ENCODE peak calls at places on chromosomes 12 and 14, in nine cellular contexts. S, X, U, B, C, Z, V, F and G are unnamed samples.

GRCh38 chr14:104576607-104577332 is 2.8 kb upstream of the C14orf180 start:
- DNase-seq in F (peak; percentile 70), U (no peak), B (no peak), S (no peak), V (no peak), Z (no peak), C (no peak), X (peak; percentile 22), G (no peak)

GRCh38 chr12:85803231-85803630 is 33.0 kb downstream of the RASSF9 start:
- DNase-seq in S (no peak), X (peak; percentile 73), U (no peak), V (no peak), F (no peak), C (no peak), B (no peak), Z (no peak), G (no peak)

GRCh38 chr12:52081263-52081733 is 1.8 kb downstream of the SMIM41 start:
- DNase-seq in S (peak; percentile 21), B (peak; percentile 86), U (no peak), V (peak; percentile 23), F (no peak), X (no peak), Z (no peak), C (no peak), G (no peak)

GRCh38 chr12:45336331-45336730 is 120.4 kb downstream of the ANO6 start:
- DNase-seq in C (peak; percentile 96), Z (no peak), X (peak; percentile 91), U (peak; percentile 72), S (no peak), B (no peak), V (no peak), F (peak; percentile 34), G (no peak)

GRCh38 chr12:49587174-49587908 is 18.1 kb downstream of the FAM186B start:
- DNase-seq in Z (no peak), F (no peak), S (no peak), B (no peak), V (no peak), X (no peak), C (no peak), U (no peak), G (no peak)

GRCh38 chr12:133057446-133057845 is 20.1 kb downstream of the ZNF84 start:
- DNase-seq in F (no peak), V (no peak), Z (no peak), S (no peak), U (no peak), B (no peak), C (no peak), X (no peak), G (no peak)

GRCh38 chr14:37215345-37215744 is 17.6 kb downstream of the MIPOL1 start:
- DNase-seq in Z (no peak), F (no peak), C (no peak), B (no peak), S (no peak), V (no peak), X (no peak), U (no peak), G (no peak)

GRCh38 chr12:113842699-113843098 is 123.4 kb downstream of the RBM19 start:
- DNase-seq in V (no peak), U (no peak), C (no peak), B (no peak), F (no peak), S (no peak), Z (no peak), X (no peak), G (no peak)

GRCh38 chr12:121678721-121679300 is 9.4 kb upstream of the MORN3 start:
- DNase-seq in C (no peak), Z (no peak), B (no peak), F (no peak), S (no peak), X (no peak), U (no peak), V (no peak), G (no peak)